ENCODE peak calls at places on chromosome 11, in four cellular contexts. D is HAP-1, X is H9, H is mucosa of descending colon. U is an unnamed sample. For H3K9me3, the result is how much of the 10 kb centered on the place peaks cover.

GRCh38 chr11:8039530-8040260 is 41.3 kb upstream of the TUB start:
- DNase-seq in D (no peak), X (peak), H (no peak), U (no peak)

GRCh38 chr11:124657922-124658321 is 15.6 kb downstream of the SIAE start:
- DNase-seq in D (no peak), X (no peak), H (no peak), U (no peak)

GRCh38 chr11:76236092-76237026 is 30.1 kb upstream of the WNT11 start:
- DNase-seq in D (peak), X (peak), H (peak), U (peak)

GRCh38 chr11:1237128-1237580 is 14.3 kb downstream of the MUC5B start:
- DNase-seq in D (no peak), X (no peak), H (peak), U (no peak)

GRCh38 chr11:18527512-18527911 is 770 bp upstream of the TSG101 start:
- DNase-seq in D (no peak), X (no peak), H (no peak), U (no peak)

GRCh38 chr11:124839051-124839971 is 25.9 kb upstream of the ROBO3 start:
- DNase-seq in D (no peak), X (peak), H (no peak), U (no peak)

GRCh38 chr11:131217313-131218297 is 152.8 kb upstream of the NTM start:
- DNase-seq in D (no peak), X (no peak), H (no peak), U (no peak)

GRCh38 chr11:132559371-132560036 is 972.8 kb downstream of the OPCML start:
- DNase-seq in D (no peak), X (no peak), H (no peak), U (no peak)

GRCh38 chr11:6603287-6604080 is at the start of the genes ILK and RRP8:
- DNase-seq in D (peak), X (peak), H (peak), U (peak)

GRCh38 chr11:7796842-7797241 is at the start of gene OR5P2:
- DNase-seq in D (no peak), X (no peak), H (no peak), U (no peak)

GRCh38 chr11:17742019-17742418 is 7.4 kb downstream of the KCNC1 start:
- DNase-seq in D (no peak), X (no peak), H (no peak), U (no peak)

GRCh38 chr11:57222239-57222638 is 14.8 kb downstream of the APLNR start:
- DNase-seq in D (no peak), X (no peak), H (no peak), U (no peak)

GRCh38 chr11:46117842-46118241 is 3.4 kb downstream of the PHF21A start:
- DNase-seq in D (no peak), X (no peak), H (no peak), U (no peak)

GRCh38 chr11:128496684-128497056 is 90.7 kb downstream of the ETS1 start:
- DNase-seq in D (no peak), X (no peak), H (no peak), U (no peak)

GRCh38 chr11:16981651-16982194 is 32.5 kb downstream of the PLEKHA7 start:
- DNase-seq in D (peak), X (peak), H (no peak), U (no peak)

GRCh38 chr11:63829823-63830489 is 9.0 kb upstream of the MARK2 start:
- DNase-seq in D (no peak), X (peak), H (no peak), U (no peak)

GRCh38 chr11:66789097-66789890 is 53.9 kb upstream of the RCE1 start:
- DNase-seq in D (no peak), X (no peak), H (no peak), U (no peak)

GRCh38 chr11:57482782-57483569 is 22.6 kb downstream of the RTN4RL2 start:
- DNase-seq in D (no peak), X (peak), H (peak), U (peak)

GRCh38 chr11:35600439-35600838 is 17.8 kb upstream of the FJX1 start:
- DNase-seq in D (no peak), X (no peak), H (no peak), U (no peak)

GRCh38 chr11:107770546-107770945 is 58.7 kb upstream of the SLN start:
- DNase-seq in D (no peak), X (no peak), H (no peak), U (no peak)

GRCh38 chr11:117144477-117145392 is 648 bp downstream of the PAFAH1B2 start:
- DNase-seq in D (peak), X (no peak), H (peak), U (peak)

GRCh38 chr11:61545341-61545740 is 35.5 kb downstream of the SYT7 start:
- DNase-seq in D (no peak), X (no peak), H (no peak), U (no peak)

GRCh38 chr11:76801205-76801604 is 18.0 kb downstream of the TSKU start:
- DNase-seq in D (no peak), X (no peak), H (no peak), U (no peak)

GRCh38 chr11:112223125-112223524 is 3.1 kb upstream of the PTS start:
- DNase-seq in D (no peak), X (no peak), H (no peak), U (no peak)

GRCh38 chr11:62337682-62338181 is 484 bp downstream of the ASRGL1 start:
- DNase-seq in D (peak), X (peak), H (peak), U (peak)

GRCh38 chr11:133577403-133577802 is 45.1 kb upstream of the OPCML start:
- DNase-seq in D (no peak), X (no peak), H (no peak), U (no peak)

GRCh38 chr11:133581091-133581490 is 48.8 kb upstream of the OPCML start:
- DNase-seq in D (no peak), X (no peak), H (no peak), U (no peak)

GRCh38 chr11:133576351-133576750 is 44.0 kb upstream of the OPCML start:
- DNase-seq in D (no peak), X (peak), H (no peak), U (no peak)

GRCh38 chr11:133582731-133583130 is 50.4 kb upstream of the OPCML start:
- DNase-seq in D (no peak), X (no peak), H (no peak), U (no peak)

GRCh38 chr11:133579165-133580031 is 47.1 kb upstream of the OPCML start:
- DNase-seq in D (no peak), X (peak), H (no peak), U (no peak)
- H3K9me3 ChIP-seq in D (under half), X (under half), H (under half), U (under half)

GRCh38 chr11:114617157-114618124 is 21.9 kb upstream of the NXPE4 start:
- DNase-seq in D (no peak), X (no peak), H (peak), U (no peak)

GRCh38 chr11:114619659-114620173 is 24.1 kb upstream of the NXPE4 start:
- DNase-seq in D (no peak), X (no peak), H (no peak), U (no peak)

GRCh38 chr11:114615448-114616361 is 20.1 kb upstream of the NXPE4 start:
- DNase-seq in D (no peak), X (no peak), H (peak), U (no peak)

GRCh38 chr11:114616516-114616915 is 20.9 kb upstream of the NXPE4 start:
- DNase-seq in D (no peak), X (no peak), H (peak), U (no peak)

GRCh38 chr11:114618139-114618538 is 22.6 kb upstream of the NXPE4 start:
- DNase-seq in D (no peak), X (no peak), H (no peak), U (no peak)
- H3K9me3 ChIP-seq in D (under half), X (under half), H (under half), U (under half)

GRCh38 chr11:70894566-70894965 is 357.8 kb downstream of the SHANK2 start:
- DNase-seq in D (no peak), X (no peak), H (no peak), U (no peak)
- H3K9me3 ChIP-seq in D (under half), X (under half), H (under half), U (under half)

GRCh38 chr11:68099057-68099456 is 22.1 kb downstream of the CHKA start:
- DNase-seq in D (no peak), X (no peak), H (no peak), U (no peak)

GRCh38 chr11:68092411-68092810 is 28.8 kb downstream of the CHKA start:
- DNase-seq in D (no peak), X (no peak), H (no peak), U (no peak)

GRCh38 chr11:68099474-68100405 is 21.4 kb downstream of the CHKA start:
- DNase-seq in D (no peak), X (no peak), H (peak), U (no peak)

GRCh38 chr11:68093565-68093964 is 27.6 kb downstream of the CHKA start:
- DNase-seq in D (no peak), X (no peak), H (no peak), U (no peak)

GRCh38 chr11:68096962-68097361 is 24.2 kb downstream of the CHKA start:
- DNase-seq in D (no peak), X (no peak), H (no peak), U (no peak)
- H3K9me3 ChIP-seq in D (under half), X (under half), H (under half), U (under half)

GRCh38 chr11:109783842-109784241 is 309.4 kb upstream of the ZC3H12C start:
- DNase-seq in D (no peak), X (no peak), H (no peak), U (no peak)
- H3K9me3 ChIP-seq in D (under half), X (under half), H (under half), U (under half)

DNA sequence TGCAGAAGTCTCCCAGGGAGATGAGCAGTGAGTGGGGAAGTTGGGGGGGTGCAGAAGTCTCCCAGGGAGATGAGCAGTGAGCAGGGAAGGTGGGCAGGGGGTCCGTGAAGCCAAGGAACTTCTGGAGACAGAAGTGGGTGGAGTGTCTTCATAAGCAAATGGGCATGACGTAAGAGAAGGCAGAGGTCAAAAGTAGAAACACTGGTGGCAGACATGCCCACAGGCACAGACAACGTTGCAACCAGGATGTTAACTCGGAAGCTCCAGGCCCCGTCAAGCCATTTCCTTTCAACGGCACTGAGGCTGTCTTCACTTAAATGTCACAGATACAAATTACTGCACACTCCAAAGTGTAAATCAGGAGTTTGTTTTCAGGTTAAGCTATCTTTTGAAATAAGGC is 186.1 kb downstream of the SHANK2 start:
- DNase-seq in D (no peak), X (no peak), H (no peak), U (no peak)
- H3K9me3 ChIP-seq in D (under half), X (under half), H (under half), U (under half)

U was measured in left ventricle myocardium inferior.